ENCODE peak calls at places on chromosomes 4 and X, in nine cellular contexts. H is mesenchymal stem cell; I is pancreas; Z is IMR-90; Q is A673; N is CD8-positive, alpha-beta memory T cell; S is tibial artery; C is naive thymus-derived CD4-positive, alpha-beta T cell; E is CD8-positive, alpha-beta T cell. V is an unnamed sample. For H3K9me3, the result is how much of the 10 kb centered on the place peaks cover.

GRCh38 chrX:118802857-118803256 is 20.8 kb upstream of the ZCCHC12 start:
- DNase-seq in H (peak), I (no peak), Z (peak), Q (peak), N (no peak), S (no peak), C (no peak), E (no peak), V (no peak)

GRCh38 chr4:142556613-142557012 is 289.5 kb downstream of the INPP4B start:
- DNase-seq in H (no peak), I (no peak), Z (no peak), Q (no peak), N (no peak), S (no peak), C (no peak), E (no peak), V (no peak)

GRCh38 chrX:34053931-34054330 is 78.2 kb downstream of the FAM47A start:
- DNase-seq in H (no peak), I (no peak), Z (no peak), Q (no peak), N (no peak), S (no peak), C (no peak), E (no peak), V (no peak)

GRCh38 chrX:150152036-150152435 is 211.1 kb upstream of the MAMLD1 start:
- DNase-seq in H (no peak), I (no peak), Z (no peak), Q (no peak), N (no peak), S (no peak), C (no peak), E (no peak), V (no peak)

GRCh38 chrX:68049466-68049865 is 383.8 kb downstream of the OPHN1 start:
- DNase-seq in H (no peak), I (no peak), Z (peak), Q (no peak), N (no peak), S (no peak), C (no peak), E (no peak), V (no peak)

GRCh38 chr4:80336582-80336981 is 1.1 kb downstream of the CFAP299 start:
- DNase-seq in H (peak), I (peak), Z (peak), Q (no peak), N (no peak), S (no peak), C (no peak), E (no peak), V (peak)

GRCh38 chrX:118594697-118595420 is 99.2 kb downstream of the DOCK11 start:
- DNase-seq in H (no peak), I (no peak), Z (no peak), Q (no peak), N (no peak), S (no peak), C (no peak), E (no peak), V (no peak)

GRCh38 chr4:106079616-106080015 is 184.3 kb downstream of the NPNT start:
- DNase-seq in H (no peak), I (no peak), Z (no peak), Q (no peak), N (no peak), S (no peak), C (no peak), E (no peak), V (no peak)

GRCh38 chr4:95507147-95507546 is 41.6 kb downstream of the UNC5C start:
- DNase-seq in H (peak), I (no peak), Z (no peak), Q (no peak), N (no peak), S (no peak), C (no peak), E (no peak), V (no peak)

GRCh38 chr4:47490550-47490949 is 5.5 kb downstream of the ATP10D start:
- DNase-seq in H (peak), I (no peak), Z (no peak), Q (peak), N (no peak), S (no peak), C (no peak), E (no peak), V (no peak)

GRCh38 chr4:16686195-16686594 is 212.2 kb downstream of the LDB2 start:
- DNase-seq in H (peak), I (no peak), Z (peak), Q (peak), N (no peak), S (no peak), C (no peak), E (no peak), V (no peak)

GRCh38 chr4:173252024-173252935 is 81.9 kb downstream of the HMGB2 start:
- DNase-seq in H (peak), I (peak), Z (peak), Q (peak), N (no peak), S (no peak), C (no peak), E (no peak), V (peak)

GRCh38 chr4:6204098-6204497 is 3.7 kb upstream of the JAKMIP1 start:
- DNase-seq in H (no peak), I (peak), Z (no peak), Q (no peak), N (no peak), S (no peak), C (no peak), E (no peak), V (no peak)

GRCh38 chr4:158805628-158806471 is 37.0 kb downstream of the FNIP2 start:
- DNase-seq in H (peak), I (no peak), Z (no peak), Q (no peak), N (no peak), S (no peak), C (no peak), E (no peak), V (no peak)

GRCh38 chr4:187491421-187491820 is 504.1 kb upstream of the ZFP42 start:
- DNase-seq in H (no peak), I (no peak), Z (no peak), Q (no peak), N (no peak), S (no peak), C (no peak), E (no peak), V (no peak)

GRCh38 chr4:94256833-94257232 is 49.2 kb downstream of the SMARCAD1 start:
- DNase-seq in H (peak), I (no peak), Z (peak), Q (peak), N (no peak), S (no peak), C (no peak), E (no peak), V (no peak)

GRCh38 chr4:83875437-83875836 is 339.5 kb downstream of the GPAT3 start:
- DNase-seq in H (no peak), I (no peak), Z (peak), Q (no peak), N (no peak), S (no peak), C (no peak), E (no peak), V (no peak)

GRCh38 chr4:121375262-121375661 is 5.6 kb downstream of the QRFPR start:
- DNase-seq in H (peak), I (no peak), Z (no peak), Q (peak), N (no peak), S (no peak), C (no peak), E (no peak), V (no peak)

GRCh38 chr4:82948647-82949204 is 48.2 kb downstream of the THAP9 start:
- DNase-seq in H (peak), I (no peak), Z (peak), Q (no peak), N (no peak), S (no peak), C (no peak), E (no peak), V (no peak)

GRCh38 chrX:16445166-16445752 is 204.7 kb upstream of the S100G start:
- DNase-seq in H (peak), I (peak), Z (peak), Q (peak), N (peak), S (no peak), C (peak), E (no peak), V (no peak)

GRCh38 chr4:78131403-78131802 is 74.3 kb downstream of the FRAS1 start:
- DNase-seq in H (no peak), I (no peak), Z (no peak), Q (no peak), N (no peak), S (no peak), C (no peak), E (no peak), V (no peak)

GRCh38 chrX:49193542-49193964 is 6.4 kb downstream of the SYP start:
- DNase-seq in H (no peak), I (no peak), Z (no peak), Q (no peak), N (no peak), S (no peak), C (no peak), E (no peak), V (no peak)

GRCh38 chrX:38206036-38206435 is 14.6 kb downstream of the SRPX start:
- DNase-seq in H (peak), I (no peak), Z (peak), Q (no peak), N (no peak), S (no peak), C (no peak), E (no peak), V (no peak)

GRCh38 chr4:153447175-153447887 is 18.8 kb upstream of the TMEM131L start:
- DNase-seq in H (peak), I (no peak), Z (peak), Q (peak), N (no peak), S (no peak), C (no peak), E (no peak), V (no peak)

GRCh38 chr4:53688186-53688790 is 97.0 kb upstream of the LNX1 start:
- DNase-seq in H (peak), I (peak), Z (peak), Q (no peak), N (no peak), S (no peak), C (no peak), E (no peak), V (peak)

GRCh38 chr4:113101669-113102068 is 52.2 kb downstream of the ANK2 start:
- DNase-seq in H (peak), I (no peak), Z (peak), Q (no peak), N (no peak), S (no peak), C (no peak), E (no peak), V (no peak)

GRCh38 chr4:40720931-40721330 is 28.8 kb upstream of the NSUN7 start:
- DNase-seq in H (no peak), I (no peak), Z (no peak), Q (no peak), N (no peak), S (no peak), C (no peak), E (no peak), V (no peak)

GRCh38 chr4:175499735-175500352 is 312.2 kb downstream of the GPM6A start:
- DNase-seq in H (no peak), I (no peak), Z (no peak), Q (no peak), N (no peak), S (no peak), C (no peak), E (no peak), V (no peak)

GRCh38 chrX:150489359-150490015 is 78.9 kb upstream of the MTM1 start:
- DNase-seq in H (no peak), I (no peak), Z (no peak), Q (no peak), N (no peak), S (no peak), C (no peak), E (no peak), V (no peak)

GRCh38 chr4:13521047-13521446 is 23.3 kb downstream of the NKX3-2 start:
- DNase-seq in H (no peak), I (no peak), Z (no peak), Q (no peak), N (no peak), S (no peak), C (no peak), E (no peak), V (no peak)

GRCh38 chr4:11614426-11614825 is 185.7 kb upstream of the HS3ST1 start:
- DNase-seq in H (no peak), I (no peak), Z (peak), Q (no peak), N (no peak), S (no peak), C (no peak), E (no peak), V (no peak)

GRCh38 chrX:71107762-71108360 is 1.3 kb upstream of the CXorf65 start:
- DNase-seq in H (peak), I (no peak), Z (no peak), Q (no peak), N (no peak), S (no peak), C (peak), E (no peak), V (peak)

GRCh38 chrX:10741496-10742048 is 121.2 kb upstream of the MID1 start:
- DNase-seq in H (no peak), I (no peak), Z (no peak), Q (no peak), N (no peak), S (no peak), C (no peak), E (no peak), V (no peak)

GRCh38 chr4:1713003-1713397 is 881 bp upstream of the SLBP start:
- DNase-seq in H (no peak), I (no peak), Z (no peak), Q (no peak), N (no peak), S (no peak), C (no peak), E (no peak), V (no peak)

GRCh38 chr4:1716065-1716945 is 4.2 kb upstream of the SLBP start:
- DNase-seq in H (no peak), I (no peak), Z (no peak), Q (no peak), N (no peak), S (no peak), C (no peak), E (no peak), V (no peak)

GRCh38 chr4:1714303-1715001 is 2.3 kb upstream of the SLBP start:
- DNase-seq in H (no peak), I (no peak), Z (no peak), Q (peak), N (no peak), S (no peak), C (no peak), E (no peak), V (no peak)

GRCh38 chr4:1717129-1718094 is 3.7 kb downstream of the TMEM129 start:
- DNase-seq in H (no peak), I (no peak), Z (no peak), Q (no peak), N (no peak), S (no peak), C (no peak), E (no peak), V (no peak)

DNA sequence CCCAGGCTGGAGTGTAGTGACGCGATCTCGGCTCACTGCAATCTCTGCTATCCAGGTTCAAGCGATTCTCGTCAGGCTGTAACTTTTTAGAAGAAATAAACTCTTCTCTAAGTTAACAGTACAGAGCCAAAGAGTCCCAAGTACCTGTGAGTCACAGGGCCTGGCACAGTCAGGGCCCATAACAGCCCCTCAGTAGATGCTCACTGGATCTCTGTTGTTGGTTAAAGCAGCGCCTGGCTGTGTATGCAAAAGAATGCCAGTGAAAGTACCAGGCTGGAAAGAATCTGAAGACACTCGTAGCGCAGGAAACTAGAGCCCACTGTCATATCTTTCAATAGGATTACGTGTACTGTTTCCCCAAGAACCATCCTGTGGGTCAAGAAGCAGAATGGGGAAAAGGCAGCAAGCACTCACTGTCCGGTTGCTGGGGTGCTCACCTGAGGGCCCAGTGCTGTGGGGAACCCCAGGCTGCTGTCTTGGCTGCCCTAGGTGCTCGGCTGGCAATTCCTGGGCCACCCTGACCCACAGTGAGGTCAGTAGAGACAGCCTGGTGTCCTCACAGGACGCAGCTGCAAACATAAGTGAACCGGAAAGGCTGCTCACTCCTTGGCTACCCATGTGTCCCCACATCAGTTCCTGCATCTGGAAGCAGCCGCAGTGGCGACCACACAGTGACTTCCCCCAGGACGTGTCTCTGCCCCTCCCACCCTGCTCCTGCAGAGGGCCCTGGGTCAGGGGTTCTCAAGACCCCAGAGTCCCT is 3.1 kb upstream of the SLBP start:
- DNase-seq in H (no peak), I (no peak), Z (no peak), Q (no peak), N (no peak), S (no peak), C (no peak), E (no peak), V (no peak)
- H3K4me3 ChIP-seq in H (no peak), I (no peak), Z (no peak), Q (peak), N (no peak), S (no peak), C (no peak), E (no peak), V (no peak)

DNA sequence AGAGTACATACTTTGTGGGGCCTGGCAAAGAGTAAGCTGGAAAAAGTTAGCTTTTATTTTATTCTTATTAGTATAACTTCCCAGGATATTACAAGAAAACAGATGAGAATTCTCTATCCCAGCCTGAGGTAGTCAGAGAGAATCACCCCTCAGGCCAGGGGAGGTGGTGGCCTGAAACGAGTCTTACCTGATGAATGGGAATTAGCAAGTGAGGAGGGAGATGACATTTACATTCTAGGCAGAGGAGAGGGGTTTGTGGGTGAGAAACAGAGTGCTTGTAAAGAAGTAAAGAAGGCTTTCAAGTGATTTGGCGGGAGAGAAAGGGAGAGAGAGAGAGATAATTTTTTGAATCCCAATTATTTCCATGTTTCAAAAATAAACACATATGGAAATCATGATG is 39.3 kb upstream of the PDK3 start:
- DNase-seq in H (no peak), I (no peak), Z (no peak), Q (no peak), N (no peak), S (no peak), C (no peak), E (no peak), V (no peak)
- H3K27ac ChIP-seq in H (no peak), I (no peak), Z (no peak), Q (no peak), N (no peak), S (peak), C (no peak), E (no peak), V (no peak)

GRCh38 chr4:85905761-85906160 is 430.8 kb downstream of the ARHGAP24 start:
- DNase-seq in H (no peak), I (no peak), Z (no peak), Q (no peak), N (no peak), S (no peak), C (no peak), E (no peak), V (no peak)

GRCh38 chr4:85895755-85896154 is 420.8 kb downstream of the ARHGAP24 start:
- DNase-seq in H (no peak), I (no peak), Z (no peak), Q (no peak), N (no peak), S (no peak), C (no peak), E (no peak), V (no peak)

GRCh38 chr4:85898236-85898635 is 423.3 kb downstream of the ARHGAP24 start:
- DNase-seq in H (no peak), I (no peak), Z (no peak), Q (no peak), N (no peak), S (no peak), C (no peak), E (no peak), V (no peak)

GRCh38 chr4:85901500-85901899 is 426.6 kb downstream of the ARHGAP24 start:
- DNase-seq in H (peak), I (no peak), Z (peak), Q (no peak), N (no peak), S (no peak), C (no peak), E (no peak), V (no peak)
- H3K9me3 ChIP-seq in H (under half), I (under half), Z (under half), Q (under half), N (under half), S (under half), C (under half), E (under half), V (under half)

DNA sequence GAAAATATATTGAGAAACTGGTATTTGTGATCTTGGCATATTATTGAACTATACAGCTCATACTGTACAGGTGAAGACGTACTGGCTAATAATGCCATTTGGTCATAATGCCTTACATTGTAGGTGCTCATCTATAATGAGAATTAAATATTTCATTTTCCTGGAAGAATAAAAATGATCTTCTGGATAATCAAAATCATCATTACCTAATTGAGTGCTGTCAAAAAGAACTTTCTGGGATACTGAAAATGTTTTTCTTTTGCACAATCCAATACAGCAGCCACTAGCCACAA is 4.1 kb downstream of the RASGEF1B start:
- DNase-seq in H (no peak), I (no peak), Z (no peak), Q (no peak), N (no peak), S (no peak), C (no peak), E (no peak), V (no peak)
- H3K4me3 ChIP-seq in H (no peak), I (no peak), Z (no peak), Q (no peak), N (no peak), S (no peak), C (no peak), E (no peak), V (no peak)

GRCh38 chr4:185773419-185773818 is 38.6 kb downstream of the SORBS2 start:
- DNase-seq in H (no peak), I (peak), Z (no peak), Q (no peak), N (no peak), S (peak), C (no peak), E (no peak), V (peak)
- H3K27ac ChIP-seq in H (no peak), I (peak), Z (no peak), Q (no peak), N (no peak), S (peak), C (no peak), E (no peak), V (peak)

DNA sequence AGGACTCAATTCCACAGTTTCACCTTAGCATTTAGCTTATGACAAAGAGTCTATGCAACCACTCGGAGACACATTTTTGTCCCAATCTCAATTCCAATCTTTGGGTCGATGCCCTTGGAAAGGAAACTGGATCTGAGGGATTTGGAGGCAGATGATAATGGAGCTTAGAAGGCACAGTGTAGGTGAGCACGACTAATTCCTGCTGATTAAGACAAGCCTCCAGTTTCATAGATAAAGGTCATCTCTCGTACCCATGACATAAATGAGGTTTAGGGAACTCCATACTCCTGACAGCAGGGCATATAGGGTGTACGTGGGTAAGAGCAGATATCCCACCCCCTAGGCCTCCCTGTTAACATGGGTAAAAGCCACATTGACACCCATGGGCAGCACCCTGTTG is 24.4 kb upstream of the ZNF718 start:
- DNase-seq in H (no peak), I (no peak), Z (no peak), Q (no peak), N (no peak), S (no peak), C (no peak), E (no peak), V (no peak)
- H3K9me3 ChIP-seq in H (half or more), I (under half), Z (under half), Q (under half), N (under half), S (half or more), C (under half), E (under half), V (under half)

DNA sequence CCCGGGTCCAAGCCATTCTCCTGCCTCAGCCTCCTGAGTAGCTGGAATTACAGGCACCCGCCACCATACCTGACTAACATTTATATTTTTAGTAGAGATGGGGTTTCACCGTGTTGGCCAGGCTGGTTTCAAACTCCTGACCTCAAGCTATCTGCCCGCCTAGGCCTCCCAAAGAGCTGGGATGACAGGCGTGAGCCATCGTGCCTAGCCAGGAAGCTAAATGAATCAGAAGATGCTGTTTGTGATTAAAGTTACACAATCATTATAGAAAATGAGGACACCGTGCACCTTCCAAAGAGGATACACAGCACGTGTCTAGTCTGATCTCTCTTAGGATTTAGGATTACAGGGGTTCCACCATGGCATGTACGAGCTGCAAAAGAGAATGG is 99.6 kb downstream of the DHRSX start:
- DNase-seq in H (no peak), I (no peak), Z (no peak), Q (no peak), N (no peak), S (no peak), C (no peak), E (no peak), V (no peak)
- H3K4me3 ChIP-seq in H (no peak), I (no peak), Z (no peak), Q (no peak), N (no peak), S (no peak), C (no peak), E (no peak), V (no peak)

V was measured in aorta.